ENCODE peak calls at places on chromosomes 4 and X, in seven cellular contexts. C is adrenal gland, K is esophagus muscularis mucosa, I is IMR-90, S is body of pancreas, X is heart left ventricle, R is testis. J is an unnamed sample.

GRCh38 chr4:82125170-82125862 is 248.5 kb downstream of the HNRNPD start:
- DNase-seq in C (no peak), X (no peak), S (no peak), K (no peak), I (no peak), R (no peak), J (no peak)

GRCh38 chrX:52346462-52347165 is 22.2 kb upstream of the XAGE2 start:
- DNase-seq in R (no peak), X (no peak), K (no peak), C (no peak), I (peak), S (no peak), J (no peak)

GRCh38 chr4:112370466-112370865 is 73.3 kb downstream of the ALPK1 start:
- DNase-seq in R (no peak), K (no peak), I (peak), X (no peak), C (no peak), S (no peak), J (no peak)

GRCh38 chr4:170399894-170400293 is 310.1 kb upstream of the AADAT start:
- DNase-seq in R (no peak), I (no peak), K (no peak), S (no peak), X (no peak), C (no peak), J (no peak)

GRCh38 chrX:34927866-34928265 is 14.7 kb upstream of the FAM47B start:
- DNase-seq in K (no peak), I (no peak), X (no peak), R (no peak), S (no peak), C (no peak), J (no peak)

GRCh38 chr4:120720354-120720753 is 202.2 kb downstream of the PRDM5 start:
- DNase-seq in K (no peak), X (no peak), S (no peak), I (no peak), C (no peak), R (no peak), J (no peak)

GRCh38 chrX:139083191-139083590 is 371.7 kb upstream of the FGF13 start:
- DNase-seq in X (no peak), R (no peak), C (no peak), K (no peak), I (no peak), S (no peak), J (no peak)

GRCh38 chr4:182704903-182705302 is 212.3 kb downstream of the DCTD start:
- DNase-seq in C (no peak), K (no peak), S (no peak), R (no peak), I (no peak), X (no peak), J (no peak)

GRCh38 chrX:146602246-146602645 is 207.3 kb upstream of the CXorf51B start:
- DNase-seq in X (no peak), K (no peak), I (no peak), C (no peak), R (no peak), S (no peak), J (no peak)

GRCh38 chrX:118807151-118808017 is 16.2 kb upstream of the ZCCHC12 start:
- DNase-seq in S (peak), C (peak), K (no peak), R (peak), X (peak), I (peak), J (no peak)

GRCh38 chr4:139481465-139481864 is 27.5 kb downstream of the RAB33B start:
- DNase-seq in S (no peak), X (no peak), K (no peak), R (no peak), I (no peak), C (no peak), J (no peak)

GRCh38 chr4:29948858-29949257 is 771.3 kb upstream of the PCDH7 start:
- DNase-seq in X (no peak), C (no peak), R (no peak), S (no peak), K (no peak), I (no peak), J (no peak)

DNA sequence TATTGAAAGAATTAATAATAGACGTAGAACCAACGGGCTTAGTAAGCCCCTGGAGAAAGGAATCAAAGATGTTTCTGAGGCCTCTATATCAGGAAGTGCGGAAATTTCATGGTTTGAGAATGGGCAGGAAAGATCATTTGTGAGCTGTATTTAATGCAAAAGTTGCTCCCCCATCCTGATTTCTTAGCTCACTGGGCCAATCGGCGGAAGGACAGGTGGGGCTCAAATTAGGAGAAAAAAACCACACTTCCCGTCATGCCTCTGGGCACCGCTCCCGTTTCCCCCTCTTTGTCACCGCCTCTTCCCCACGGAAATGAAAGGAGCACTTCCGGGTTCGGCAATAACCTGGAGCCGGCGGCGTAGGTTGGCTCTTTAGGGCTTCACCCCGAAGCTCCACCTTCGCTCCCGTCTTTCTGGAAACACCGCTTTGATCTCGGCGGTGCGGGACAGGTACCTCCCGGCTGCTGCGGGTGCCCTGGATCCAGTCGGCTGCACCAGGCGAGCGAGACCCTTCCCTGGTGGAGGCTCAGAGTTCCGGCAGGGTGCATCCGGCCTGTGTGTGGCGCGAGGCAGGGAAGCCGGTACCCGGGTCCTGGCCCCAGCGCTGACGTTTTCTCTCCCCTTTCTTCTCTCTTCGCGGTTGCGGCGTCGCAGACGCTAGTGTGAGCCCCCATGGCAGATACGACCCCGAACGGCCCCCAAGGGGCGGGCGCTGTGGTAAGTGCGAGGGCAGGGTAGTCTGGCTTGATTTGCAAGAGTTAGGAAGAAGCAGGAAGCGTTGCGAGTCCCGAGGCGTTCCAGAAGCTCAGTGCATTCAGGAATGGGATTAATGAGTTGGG is at the start of gene TMEM33:
- DNase-seq in C (peak), I (peak), R (peak), X (peak), K (peak), S (peak), J (no peak)
- TF ChIP-seq POLR2A in C (peak), I (peak), R (no peak), X (no peak), K (peak), S (peak), J (peak)

DNA sequence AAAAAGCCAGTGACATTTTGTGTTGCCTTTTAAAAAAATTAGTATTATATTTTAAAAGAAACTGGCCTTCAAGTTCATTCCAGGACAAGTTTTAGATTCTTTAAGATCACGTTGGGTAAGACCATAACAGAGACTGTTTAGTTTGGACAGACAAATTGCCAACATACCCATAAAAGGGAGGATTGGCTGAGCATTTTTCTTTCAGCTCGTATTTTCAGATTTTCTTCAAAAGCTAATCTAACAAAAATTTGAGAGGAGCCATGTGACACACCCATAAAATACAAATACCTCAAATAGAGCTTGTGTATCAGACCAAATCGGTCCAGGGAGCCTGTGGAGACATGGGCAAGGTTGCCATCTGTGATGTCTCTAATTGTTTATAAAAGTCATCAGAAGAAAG is 74.6 kb upstream of the C1QTNF7 start:
- DNase-seq in S (no peak), R (no peak), X (no peak), C (no peak), I (no peak), K (no peak), J (no peak)
- H3K4me3 ChIP-seq in S (no peak), R (no peak), X (no peak), C (no peak), I (no peak), K (no peak), J (no peak)

GRCh38 chrX:48559636-48560035 is 14.6 kb upstream of the RBM3 start:
- DNase-seq in I (no peak), X (no peak), R (no peak), K (no peak), S (no peak), C (no peak), J (no peak)

GRCh38 chrX:48560056-48560455 is 14.2 kb upstream of the RBM3 start:
- DNase-seq in X (no peak), C (no peak), K (no peak), R (no peak), I (no peak), S (no peak), J (no peak)

GRCh38 chrX:48558270-48558669 is 16.0 kb upstream of the RBM3 start:
- DNase-seq in R (no peak), C (peak), K (no peak), S (no peak), X (no peak), I (peak), J (no peak)

DNA sequence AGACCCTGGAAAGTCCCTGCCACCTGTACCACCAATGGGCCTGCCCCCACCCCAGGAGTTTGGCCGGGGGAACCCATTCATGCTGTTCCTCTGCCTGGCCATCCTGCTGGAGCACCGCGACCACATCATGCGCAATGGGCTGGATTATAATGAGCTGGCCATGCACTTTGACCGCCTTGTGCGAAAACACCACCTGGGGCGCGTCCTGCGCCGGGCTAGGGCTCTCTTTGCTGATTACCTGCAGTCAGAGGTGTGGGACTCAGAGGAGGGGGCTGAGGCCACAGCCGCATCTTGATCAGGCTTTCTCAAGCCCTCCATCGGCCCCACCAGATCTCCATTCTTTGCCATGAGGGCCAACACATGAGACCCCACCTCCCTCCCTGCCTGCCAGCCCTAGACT is 13.6 kb upstream of the RBM3 start:
- DNase-seq in S (no peak), X (no peak), R (no peak), C (no peak), K (no peak), I (no peak), J (no peak)
- TF ChIP-seq POLR2A in S (no peak), X (no peak), R (no peak), C (no peak), K (no peak), I (no peak), J (no peak)

GRCh38 chrX:136260801-136261200 is 9.6 kb upstream of the MAP7D3 start:
- DNase-seq in I (peak), C (no peak), S (no peak), K (no peak), X (no peak), R (no peak), J (no peak)
- H3K4me3 ChIP-seq in I (no peak), C (no peak), S (no peak), K (no peak), X (no peak), R (no peak), J (no peak)

GRCh38 chrX:103688949-103689348 is 2.5 kb upstream of the MORF4L2 start:
- DNase-seq in C (no peak), S (no peak), X (no peak), R (no peak), K (no peak), I (peak), J (no peak)

GRCh38 chrX:103685396-103685795 is 1.1 kb downstream of the MORF4L2 start:
- DNase-seq in R (no peak), K (no peak), C (no peak), I (no peak), S (no peak), X (no peak), J (no peak)

GRCh38 chrX:103686199-103687072 is at the start of gene MORF4L2:
- DNase-seq in C (peak), I (peak), X (peak), R (peak), S (peak), K (peak), J (no peak)

GRCh38 chrX:103687696-103688191 is 1.2 kb upstream of the MORF4L2 start:
- DNase-seq in R (peak), K (no peak), C (peak), S (peak), X (peak), I (peak), J (no peak)

DNA sequence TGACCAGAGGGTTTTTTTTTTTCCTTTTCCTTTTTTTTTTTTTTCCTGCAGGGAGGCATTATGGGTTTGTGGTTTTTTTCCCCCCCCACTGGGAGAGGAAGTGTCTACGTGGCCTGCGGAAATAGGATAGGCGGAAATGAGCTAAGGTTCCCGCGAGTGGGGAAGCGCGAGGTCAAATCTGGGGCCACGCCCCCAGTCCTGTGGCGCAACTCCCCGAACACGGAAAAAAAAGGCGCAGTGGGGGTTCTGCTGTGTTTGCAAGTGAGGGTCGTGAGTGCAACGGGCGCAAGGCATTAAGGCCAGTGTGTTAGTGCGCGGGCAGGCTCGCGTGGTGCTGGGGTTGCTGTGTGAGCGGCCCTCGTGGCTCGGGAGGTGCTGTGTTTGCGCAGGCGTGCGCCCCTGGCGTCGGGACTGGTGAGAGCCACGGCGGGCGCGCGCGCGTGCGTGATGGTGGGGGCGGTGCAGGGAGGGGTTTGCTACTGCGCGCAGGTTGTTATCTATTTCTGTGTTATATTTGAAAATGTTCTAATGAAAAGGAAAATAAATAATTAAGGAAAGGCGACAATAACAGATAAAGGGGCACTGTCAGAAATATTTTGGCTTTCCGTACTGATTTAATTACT is 685 bp upstream of the MORF4L2 start:
- DNase-seq in S (peak), K (peak), X (peak), R (peak), C (peak), I (peak), J (peak)
- TF ChIP-seq POLR2A in S (no peak), K (no peak), X (no peak), R (peak), C (peak), I (no peak), J (no peak)